ENCODE peak calls at places on chromosomes 16 and 17, in seven cellular contexts. D, Y, K, Q, F, X and W are unnamed samples.
A peak's percentile ranks its signal among the peaks of the same experiment; 100 is the strongest.

GRCh38 chr17:73719588-73720071 is 75.4 kb upstream of the SDK2 start:
- DNase-seq in D (peak; percentile 96), Y (no peak), K (peak; percentile 74), Q (no peak), F (no peak), X (no peak), W (no peak)

GRCh38 chr17:18074566-18075272 is 13.0 kb upstream of the DRG2 start:
- DNase-seq in D (no peak), Y (no peak), K (no peak), Q (no peak), F (no peak), X (no peak), W (no peak)

GRCh38 chr17:79340771-79341528 is 266.3 kb downstream of the ENGASE start:
- DNase-seq in D (no peak), Y (no peak), K (no peak), Q (no peak), F (no peak), X (no peak), W (no peak)

GRCh38 chr17:44444735-44445105 is 55.3 kb upstream of the ITGA2B start:
- DNase-seq in D (no peak), Y (no peak), K (no peak), Q (peak; percentile 28), F (no peak), X (no peak), W (no peak)

GRCh38 chr17:29162082-29162908 is 17.9 kb downstream of the MYO18A start:
- DNase-seq in D (no peak), Y (no peak), K (no peak), Q (no peak), F (no peak), X (no peak), W (no peak)

GRCh38 chr17:39791296-39791992 is 53.7 kb downstream of the GRB7 start:
- DNase-seq in D (no peak), Y (no peak), K (no peak), Q (no peak), F (peak; percentile 40), X (no peak), W (no peak)

GRCh38 chr17:35486920-35487727 is 38.6 kb upstream of the SLFN13 start:
- DNase-seq in D (no peak), Y (peak; percentile 72), K (peak; percentile 60), Q (peak; percentile 83), F (peak; percentile 71), X (no peak), W (peak; percentile 62)

GRCh38 chr16:27232061-27232841 is 28.9 kb downstream of the KDM8 start:
- DNase-seq in D (no peak), Y (no peak), K (peak; percentile 28), Q (no peak), F (peak; percentile 52), X (no peak), W (no peak)

GRCh38 chr16:69171325-69172095 is 15.5 kb upstream of the SNTB2 start:
- DNase-seq in D (no peak), Y (no peak), K (no peak), Q (peak; percentile 53), F (no peak), X (no peak), W (no peak)

GRCh38 chr17:77366558-77367245 is 225.9 kb downstream of the SEC14L1 start:
- DNase-seq in D (no peak), Y (no peak), K (no peak), Q (peak; percentile 47), F (no peak), X (no peak), W (no peak)

GRCh38 chr17:35051183-35051578 is 12.3 kb downstream of the RFFL start:
- DNase-seq in D (no peak), Y (no peak), K (no peak), Q (peak; percentile 20), F (no peak), X (peak; percentile 29), W (no peak)

GRCh38 chr16:70749681-70750601 is 51.0 kb downstream of the VAC14 start:
- DNase-seq in D (no peak), Y (no peak), K (no peak), Q (no peak), F (no peak), X (no peak), W (peak; percentile 53)

GRCh38 chr17:49676276-49676868 is 1.5 kb downstream of the SPOP start:
- DNase-seq in D (no peak), Y (no peak), K (no peak), Q (peak; percentile 40), F (no peak), X (no peak), W (peak; percentile 25)

GRCh38 chr17:17849863-17850373 is 13.1 kb upstream of the SREBF1 start:
- DNase-seq in D (no peak), Y (peak; percentile 73), K (peak; percentile 70), Q (peak; percentile 51), F (peak; percentile 73), X (no peak), W (peak; percentile 93)

GRCh38 chr17:4786111-4786491 is at the start of gene VMO1:
- DNase-seq in D (no peak), Y (no peak), K (no peak), Q (no peak), F (no peak), X (no peak), W (peak; percentile 90)

GRCh38 chr17:40417258-40417608 is 463 bp downstream of the TOP2A start:
- DNase-seq in D (peak; percentile 39), Y (no peak), K (no peak), Q (no peak), F (no peak), X (peak; percentile 56), W (peak; percentile 34)

GRCh38 chr17:67324330-67324729 is 42.0 kb downstream of the PSMD12 start:
- DNase-seq in D (no peak), Y (no peak), K (no peak), Q (no peak), F (no peak), X (no peak), W (no peak)

GRCh38 chr16:89545831-89546574 is 14.5 kb upstream of the RPL13 start:
- DNase-seq in D (no peak), Y (no peak), K (no peak), Q (no peak), F (no peak), X (no peak), W (no peak)

GRCh38 chr16:820730-821129 is 20.2 kb upstream of the GNG13 start:
- DNase-seq in D (no peak), Y (no peak), K (no peak), Q (no peak), F (no peak), X (no peak), W (no peak)

GRCh38 chr17:49930880-49931279 is 38.1 kb upstream of the DLX4 start:
- DNase-seq in D (no peak), Y (no peak), K (no peak), Q (no peak), F (no peak), X (no peak), W (no peak)

GRCh38 chr16:27313422-27314160 is at the start of gene IL4R:
- DNase-seq in D (peak; percentile 17), Y (peak; percentile 68), K (peak; percentile 85), Q (peak; percentile 93), F (peak; percentile 71), X (peak; percentile 73), W (peak; percentile 42)

GRCh38 chr16:76386784-76387183 is 109.6 kb downstream of the CNTNAP4 start:
- DNase-seq in D (no peak), Y (no peak), K (no peak), Q (peak; percentile 94), F (no peak), X (no peak), W (peak; percentile 3)

GRCh38 chr17:57935833-57936807 is 19.1 kb downstream of the CUEDC1 start:
- DNase-seq in D (no peak), Y (no peak), K (peak; percentile 86), Q (peak; percentile 58), F (no peak), X (peak; percentile 92), W (no peak)

GRCh38 chr17:69723741-69724140 is 309.2 kb downstream of the MAP2K6 start:
- DNase-seq in D (no peak), Y (no peak), K (no peak), Q (peak; percentile 21), F (no peak), X (no peak), W (no peak)

GRCh38 chr17:64032081-64032480 is 11.6 kb upstream of the ICAM2 start:
- DNase-seq in D (no peak), Y (no peak), K (no peak), Q (no peak), F (no peak), X (no peak), W (no peak)

GRCh38 chr17:41304091-41304490 is 1.4 kb upstream of the KRTAP29-1 start:
- DNase-seq in D (no peak), Y (no peak), K (no peak), Q (no peak), F (no peak), X (no peak), W (no peak)

GRCh38 chr16:14310519-14310991 is 239.4 kb downstream of the MRTFB start:
- DNase-seq in D (peak; percentile 68), Y (no peak), K (no peak), Q (peak; percentile 25), F (no peak), X (no peak), W (no peak)

GRCh38 chr17:28925912-28926365 is 23.1 kb upstream of the DHRS13 start:
- DNase-seq in D (no peak), Y (peak; percentile 35), K (no peak), Q (peak; percentile 90), F (no peak), X (no peak), W (no peak)

GRCh38 chr16:57514371-57514770 is 22.0 kb downstream of the CCDC102A start:
- DNase-seq in D (no peak), Y (no peak), K (no peak), Q (no peak), F (no peak), X (no peak), W (no peak)

GRCh38 chr16:80751167-80751566 is 53.2 kb downstream of the CDYL2 start:
- DNase-seq in D (no peak), Y (no peak), K (no peak), Q (peak; percentile 83), F (no peak), X (no peak), W (peak; percentile 5)

GRCh38 chr17:81537856-81538555 is 9.8 kb downstream of the FSCN2 start:
- DNase-seq in D (peak; percentile 64), Y (no peak), K (no peak), Q (no peak), F (no peak), X (no peak), W (no peak)

GRCh38 chr17:10316986-10317834 is 55.6 kb downstream of the MYH13 start:
- DNase-seq in D (peak; percentile 10), Y (peak; percentile 59), K (peak; percentile 68), Q (peak; percentile 53), F (no peak), X (peak; percentile 2), W (peak; percentile 64)

GRCh38 chr16:57533618-57534336 is 2.6 kb downstream of the CCDC102A start:
- DNase-seq in D (peak; percentile 81), Y (peak; percentile 16), K (peak; percentile 65), Q (no peak), F (no peak), X (peak; percentile 44), W (no peak)

GRCh38 chr17:20263595-20263994 is 203.7 kb downstream of the LGALS9B start:
- DNase-seq in D (no peak), Y (no peak), K (no peak), Q (peak; percentile 31), F (no peak), X (no peak), W (peak; percentile 23)

GRCh38 chr17:18187816-18188761 is 4.5 kb downstream of the ALKBH5 start:
- DNase-seq in D (peak; percentile 57), Y (no peak), K (peak; percentile 54), Q (peak; percentile 41), F (no peak), X (no peak), W (no peak)